ENCODE peak calls at places on chromosomes 4 and X, in four cellular contexts. D is HepG2, I is K562, E is GM12878. H is an unnamed sample.

GRCh38 chr4:186685744-186686143 is 37.9 kb downstream of the FAT1 start:
- DNase-seq in I (no peak), E (no peak), D (peak), H (no peak)

GRCh38 chr4:101730291-101731117 is 60.0 kb upstream of the BANK1 start:
- DNase-seq in I (peak), D (peak), E (peak), H (peak)

GRCh38 chrX:68703849-68704248 is 56.4 kb downstream of the STARD8 start:
- DNase-seq in I (no peak), D (no peak), E (no peak), H (no peak)

GRCh38 chr4:73729534-73730165 is 10.7 kb upstream of the CXCL8 start:
- DNase-seq in I (peak), E (no peak), D (peak), H (peak)

GRCh38 chr4:182093431-182093831 is 149.8 kb upstream of the TENM3 start:
- DNase-seq in E (no peak), I (no peak), D (no peak), H (no peak)

GRCh38 chr4:19693949-19694597 is 557.6 kb upstream of the SLIT2 start:
- DNase-seq in D (no peak), I (no peak), E (no peak), H (peak)

GRCh38 chr4:172982151-172982590 is 186.4 kb upstream of the GALNT7 start:
- DNase-seq in I (no peak), E (peak), D (no peak), H (no peak)

GRCh38 chr4:88008133-88008621 is 742 bp downstream of the PKD2 start:
- DNase-seq in I (peak), E (no peak), D (peak), H (peak)

GRCh38 chr4:104879367-104879766 is 267.3 kb upstream of the TET2 start:
- DNase-seq in D (no peak), E (no peak), I (no peak), H (no peak)

GRCh38 chr4:8472689-8473197 is 32.2 kb downstream of the TRMT44 start:
- DNase-seq in D (no peak), E (no peak), I (no peak), H (no peak)

GRCh38 chrX:154724999-154725756 is 25.7 kb downstream of the GAB3 start:
- DNase-seq in E (no peak), D (no peak), I (no peak), H (no peak)

GRCh38 chr4:86338989-86339388 is 20.9 kb downstream of the MAPK10 start:
- DNase-seq in D (no peak), I (no peak), E (no peak), H (no peak)

GRCh38 chr4:174265917-174266316 is 17.6 kb downstream of the FBXO8 start:
- DNase-seq in I (no peak), E (no peak), D (no peak), H (peak)

GRCh38 chr4:175509320-175509719 is 302.7 kb downstream of the GPM6A start:
- DNase-seq in D (peak), I (peak), E (no peak), H (no peak)

GRCh38 chr4:185256444-185256843 is 47.0 kb downstream of the SNX25 start:
- DNase-seq in I (peak), E (no peak), D (no peak), H (no peak)

GRCh38 chr4:94551616-94552564 is 100.1 kb downstream of the PDLIM5 start:
- DNase-seq in I (no peak), D (no peak), E (no peak), H (no peak)

GRCh38 chrX:11434607-11435006 is 141.4 kb downstream of the AMELX start:
- DNase-seq in I (no peak), D (no peak), E (no peak), H (no peak)

GRCh38 chr4:147571021-147571770 is 46.0 kb upstream of the TMEM184C start:
- DNase-seq in I (no peak), D (no peak), E (no peak), H (no peak)
- TF ChIP-seq MAX in I (no peak), D (no peak), E (no peak), H (no peak)

DNA sequence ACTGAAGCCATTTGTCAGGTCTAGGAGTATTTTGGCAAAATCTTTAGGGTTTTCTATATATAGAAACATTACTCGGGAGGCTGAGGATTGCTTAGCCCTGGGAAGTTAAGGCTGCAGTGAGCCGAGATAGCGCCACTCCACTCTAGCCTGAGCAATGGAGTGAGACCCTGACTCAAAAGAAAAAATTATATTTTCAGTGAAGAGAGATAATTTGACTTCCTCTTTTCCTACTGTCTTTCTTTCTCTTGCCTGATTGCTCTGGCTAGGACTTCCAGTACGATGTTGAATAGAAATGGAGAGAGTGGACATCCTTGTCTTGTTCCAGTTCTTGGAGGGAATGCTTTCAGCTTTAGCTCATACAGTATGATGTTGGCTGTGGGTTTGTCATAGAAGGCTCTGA is 44.4 kb downstream of the UCHL1 start:
- DNase-seq in E (no peak), I (no peak), D (no peak), H (no peak)
- TF ChIP-seq GABPA in E (no peak), I (no peak), D (no peak), H (no peak)

DNA sequence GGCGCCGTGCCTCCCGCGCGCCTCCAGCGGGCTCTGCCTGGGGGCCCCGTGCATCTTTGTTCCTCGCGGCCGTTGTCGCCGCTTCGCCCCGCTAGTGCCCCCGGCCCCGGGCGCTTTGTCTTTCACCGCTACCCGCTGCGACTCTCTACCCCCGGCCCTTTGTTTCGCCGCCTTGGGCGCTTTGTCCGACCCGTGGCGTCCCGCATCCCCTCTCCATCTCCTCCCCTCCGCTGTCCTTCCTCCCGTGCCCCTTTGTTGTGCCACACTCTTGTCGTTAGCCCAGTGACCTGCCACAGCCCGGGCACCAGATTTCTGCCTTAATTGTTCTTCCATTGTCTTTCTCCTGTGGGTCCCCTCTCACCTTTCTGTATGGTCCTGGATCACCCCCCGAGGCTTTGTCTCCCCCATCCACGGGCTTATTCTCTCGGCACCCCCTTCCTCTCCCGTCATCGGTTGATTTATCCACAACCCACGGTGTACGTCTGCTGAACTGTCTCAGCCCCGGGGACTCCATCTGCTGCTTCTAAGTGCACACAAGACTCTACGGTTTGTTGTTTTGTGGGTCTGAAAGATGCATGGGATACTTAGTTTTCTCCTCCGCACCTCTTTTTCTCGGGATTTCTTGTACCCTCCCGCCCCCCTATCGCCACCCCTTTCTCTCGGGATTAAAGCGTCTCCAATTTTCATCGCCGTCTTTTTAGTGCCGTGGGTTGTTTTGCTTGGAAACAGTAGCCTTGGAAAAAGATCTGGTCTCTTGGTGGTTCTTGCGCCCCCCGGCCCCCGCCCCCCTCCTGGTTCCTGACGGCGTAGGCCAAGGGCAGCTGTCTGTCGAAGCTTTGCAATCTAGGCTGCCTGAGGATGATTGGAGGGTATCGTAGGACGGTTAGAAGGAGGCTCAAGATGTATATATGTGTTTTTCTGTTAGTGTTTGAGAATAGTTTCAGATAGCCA is 787 bp downstream of the RBPJ start:
- DNase-seq in I (peak), D (peak), E (no peak), H (peak)
- TF ChIP-seq FOXM1 in I (no peak), D (no peak), E (no peak), H (no peak)

DNA sequence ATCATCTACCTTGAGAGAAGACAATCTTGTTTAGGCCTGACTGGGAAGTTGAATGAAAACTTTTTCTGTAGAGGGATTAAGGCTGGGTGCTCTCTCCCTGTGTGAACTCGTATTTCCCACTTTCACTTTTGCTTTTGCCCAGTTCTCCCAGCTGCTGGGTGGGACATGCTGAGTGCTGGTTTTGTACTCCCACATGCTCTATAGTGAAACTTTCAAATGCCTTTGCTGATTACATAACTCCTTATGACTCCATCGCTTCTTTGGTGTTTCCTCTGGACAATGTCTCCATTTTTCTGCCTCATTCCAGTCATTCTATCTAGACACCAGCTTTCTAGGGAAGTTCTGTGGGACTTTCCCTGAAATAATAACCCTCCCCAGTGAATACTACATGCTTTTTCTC is 100.5 kb downstream of the CLNK start:
- DNase-seq in E (peak), D (peak), I (no peak), H (no peak)
- TF ChIP-seq MAX in E (no peak), D (no peak), I (no peak), H (no peak)

DNA sequence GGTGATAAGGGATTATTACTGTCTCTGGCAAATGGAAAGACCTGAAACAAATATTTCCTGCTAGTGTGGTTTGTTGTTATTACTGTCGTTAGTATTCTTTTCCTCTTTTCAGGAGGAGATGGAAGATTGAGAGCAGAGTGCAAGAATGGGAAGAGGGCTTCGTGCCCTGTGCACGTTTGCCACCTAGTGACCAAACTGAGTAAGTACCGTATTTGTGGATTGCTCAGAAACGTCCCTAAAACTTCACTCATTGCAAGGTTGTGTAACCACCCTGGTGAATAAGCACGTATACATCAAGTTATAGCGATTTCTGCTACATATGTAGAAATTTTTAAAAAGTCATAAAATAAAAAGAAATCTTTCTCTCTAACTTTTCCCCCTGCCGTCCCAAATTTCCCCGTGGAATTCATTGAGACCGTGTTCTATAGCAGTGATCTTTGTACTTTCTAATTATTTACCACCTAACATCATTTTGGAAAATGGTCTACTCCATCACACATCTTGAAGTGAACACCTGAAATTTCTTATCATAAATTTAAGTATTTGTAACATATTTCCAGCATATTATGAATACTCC is 24.3 kb downstream of the LINC00632 start:
- DNase-seq in D (peak), I (peak), E (no peak), H (peak)
- TF ChIP-seq GABPA in D (no peak), I (no peak), E (no peak), H (no peak)

DNA sequence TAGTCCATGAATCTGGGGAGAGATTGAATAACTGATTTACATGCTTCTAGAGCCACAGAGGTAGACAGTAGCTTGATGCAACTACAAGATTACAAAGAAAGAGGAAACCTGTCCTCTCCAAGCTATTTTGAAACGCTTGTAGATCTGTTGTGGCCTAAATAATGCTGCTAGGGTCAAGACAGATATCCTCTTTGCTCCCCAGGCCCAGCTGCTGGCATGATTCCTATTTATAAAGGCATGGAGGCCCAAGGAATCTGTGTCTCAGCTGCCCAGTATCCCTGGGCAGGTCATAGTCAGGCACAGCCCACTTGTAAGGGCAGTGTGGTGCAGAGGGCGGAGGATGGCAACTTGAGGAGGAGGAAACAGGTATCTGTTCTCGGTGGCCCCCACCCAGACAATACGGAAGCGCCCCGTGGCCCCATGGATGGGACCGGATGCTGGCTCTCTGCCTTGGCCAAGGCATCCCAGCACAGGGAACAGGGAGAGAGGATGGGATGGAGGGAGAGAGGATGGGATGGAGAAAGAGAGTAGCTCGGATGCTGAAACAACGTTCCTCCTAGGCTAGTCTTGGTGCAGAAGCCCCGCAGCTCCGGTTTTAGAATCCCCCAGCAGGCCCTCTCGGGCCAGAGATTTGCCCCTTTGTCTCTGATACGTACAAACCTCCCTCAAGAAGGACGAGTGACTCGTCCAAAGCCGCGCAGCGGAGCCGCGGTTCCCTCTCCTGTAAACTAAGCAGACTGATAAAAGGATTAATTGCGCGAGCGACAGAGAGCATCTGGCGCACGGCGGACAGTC is 767 bp upstream of the SMIM20 start:
- DNase-seq in D (no peak), I (peak), E (no peak), H (peak)
- TF ChIP-seq FOXM1 in D (no peak), I (no peak), E (no peak), H (no peak)

H was measured in SK-N-SH.